ENCODE peak calls at places on chromosome 2, in eight cellular contexts. P is adrenal gland, X is fibroblast of mammary gland, N is foreskin fibroblast, E is choroid plexus epithelial cell, R is astrocyte of the spinal cord, Z is heart right ventricle, G is cardiac fibroblast. K is an unnamed sample.

GRCh38 chr2:226327830-226328229 is 471.8 kb downstream of the IRS1 start:
- DNase-seq in X (no peak), G (no peak), Z (no peak), R (no peak), N (no peak), P (no peak), E (no peak), K (no peak)

GRCh38 chr2:6896930-6897759 is 19.6 kb downstream of the RSAD2 start:
- DNase-seq in Z (no peak), G (peak), N (peak), R (peak), E (peak), P (no peak), X (peak), K (peak)

GRCh38 chr2:233114421-233114861 is 54.3 kb downstream of the INPP5D start:
- DNase-seq in R (peak), G (no peak), E (peak), Z (no peak), X (no peak), P (no peak), N (no peak), K (no peak)

GRCh38 chr2:144587306-144587705 is 67.4 kb upstream of the ZEB2 start:
- DNase-seq in E (no peak), N (no peak), R (no peak), P (no peak), X (no peak), Z (no peak), G (no peak), K (no peak)

GRCh38 chr2:205245652-205246051 is 436.6 kb upstream of the NRP2 start:
- DNase-seq in R (peak), N (peak), G (peak), E (peak), Z (no peak), X (peak), P (no peak), K (no peak)

GRCh38 chr2:215917953-215918620 is 95.3 kb downstream of the MREG start:
- DNase-seq in E (peak), Z (no peak), P (no peak), X (peak), G (peak), N (peak), R (peak), K (peak)

GRCh38 chr2:223036756-223037432 is 15.1 kb upstream of the KCNE4 start:
- DNase-seq in G (no peak), X (no peak), Z (no peak), E (no peak), N (no peak), P (no peak), R (no peak), K (no peak)

GRCh38 chr2:238389985-238390682 is 36.6 kb upstream of the ASB1 start:
- DNase-seq in P (no peak), X (no peak), N (no peak), R (no peak), G (no peak), E (peak), Z (no peak), K (no peak)

GRCh38 chr2:111042772-111043771 is 77.6 kb upstream of the BCL2L11 start:
- DNase-seq in G (no peak), Z (no peak), X (no peak), E (no peak), R (no peak), P (no peak), N (no peak), K (peak)

GRCh38 chr2:48719480-48720177 is 35.9 kb downstream of the LHCGR start:
- DNase-seq in P (no peak), E (no peak), R (no peak), G (no peak), X (no peak), N (no peak), Z (no peak), K (no peak)

GRCh38 chr2:186991766-186992417 is 142.9 kb upstream of the ZSWIM2 start:
- DNase-seq in X (no peak), R (peak), P (no peak), G (peak), E (peak), Z (no peak), N (peak), K (no peak)
- TF ChIP-seq CTCF in X (no peak), R (no peak), P (no peak), G (no peak), E (peak), Z (no peak), N (no peak), K (no peak)

DNA sequence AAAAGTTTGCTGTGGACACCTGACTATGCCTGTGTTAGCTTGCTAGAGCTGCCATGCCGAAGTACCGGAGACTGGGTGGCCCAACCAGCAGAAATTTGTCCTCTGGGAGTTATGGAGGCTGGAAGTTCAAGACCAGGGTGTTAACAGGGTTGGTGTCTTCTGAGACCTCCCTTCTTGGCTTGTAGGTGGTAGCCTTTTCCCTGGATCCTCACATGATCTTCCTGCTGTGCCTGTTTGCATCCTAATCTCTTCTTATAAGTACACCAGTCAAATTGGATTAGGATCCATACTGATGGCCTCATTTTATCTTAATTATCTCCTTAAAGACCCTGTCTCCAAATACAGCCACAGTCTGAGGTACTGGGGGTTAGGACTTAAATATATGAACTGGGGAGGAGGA is 845 bp downstream of the TMEM177 start:
- DNase-seq in E (no peak), N (no peak), Z (no peak), P (no peak), R (no peak), G (no peak), X (peak), K (no peak)
- H3K4me3 ChIP-seq in E (peak), N (peak), Z (peak), P (peak), R (peak), G (peak), X (peak), K (peak)

DNA sequence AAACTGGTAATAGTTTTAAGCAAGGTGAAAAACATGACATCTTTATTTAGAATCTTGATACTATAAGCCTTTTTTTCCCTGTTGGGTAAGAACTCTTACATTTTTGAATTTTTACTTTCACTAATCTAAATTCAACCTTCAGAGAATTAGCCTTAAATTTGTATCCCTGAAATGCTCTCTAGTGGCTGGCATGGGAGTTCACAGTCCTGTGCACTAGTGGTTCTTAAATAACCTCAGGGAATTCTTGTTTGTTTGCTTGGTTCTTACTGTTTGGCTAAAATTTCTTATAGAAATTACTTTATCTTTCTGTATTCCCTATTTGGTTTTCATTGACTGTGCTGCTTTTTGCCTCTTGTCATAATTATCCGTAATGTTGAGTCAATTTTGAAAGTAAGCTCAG is 391.2 kb upstream of the FIGN start:
- DNase-seq in G (peak), X (no peak), P (no peak), Z (no peak), N (no peak), R (peak), E (peak), K (no peak)
- TF ChIP-seq CTCF in G (peak), X (peak), P (no peak), Z (no peak), N (peak), R (peak), E (peak), K (no peak)

DNA sequence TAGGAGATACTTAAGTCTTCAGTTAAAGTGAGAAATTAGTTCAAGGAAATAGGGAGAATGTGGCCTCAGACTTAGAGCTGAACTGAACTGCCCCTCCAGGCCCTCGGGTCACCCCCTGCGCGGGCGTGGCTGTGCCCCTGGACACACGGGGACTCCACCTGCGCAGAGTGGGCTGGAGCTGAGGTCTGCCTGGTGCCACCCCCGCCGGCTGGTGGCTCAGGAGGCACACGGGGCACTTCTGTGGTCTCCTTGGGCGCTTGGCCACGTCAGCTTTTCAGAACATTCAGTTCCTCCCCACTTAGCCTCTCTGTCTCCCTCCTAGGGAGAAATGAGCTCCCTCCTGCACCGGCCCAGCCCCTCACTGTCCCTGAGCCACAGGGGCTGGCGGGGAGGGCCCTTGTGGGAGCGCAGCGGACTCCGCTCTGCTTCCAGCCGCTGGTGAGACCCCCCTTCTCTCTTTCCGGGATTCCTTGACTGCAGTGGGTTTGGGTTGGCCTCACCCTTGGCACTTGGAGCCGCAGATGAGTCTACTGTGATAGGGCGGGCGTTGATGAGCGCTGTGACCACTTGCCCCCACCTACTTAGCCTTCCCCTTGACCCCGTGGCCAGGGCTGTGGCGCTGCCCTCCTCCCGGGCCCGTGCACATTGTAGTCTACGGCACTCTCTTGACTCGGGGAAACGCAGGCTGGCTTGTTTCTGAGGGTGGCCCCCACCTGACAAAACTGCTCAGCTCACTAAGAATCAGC is 18.2 kb upstream of the PDIA6 start:
- DNase-seq in G (no peak), P (no peak), X (no peak), R (no peak), N (no peak), E (no peak), Z (no peak), K (no peak)
- H3K4me3 ChIP-seq in G (no peak), P (no peak), X (no peak), R (no peak), N (no peak), E (no peak), Z (no peak), K (no peak)

K was measured in GM12865.